ENCODE peak calls at places on chromosomes 1 and 21, in four cellular contexts. V is fibroblast of lung, T is neural crest cell, H is AG09309. M is an unnamed sample.

GRCh38 chr1:163924041-163924440 is 602.3 kb downstream of the NUF2 start:
- DNase-seq in H (no peak), T (no peak), V (no peak), M (no peak)

GRCh38 chr1:44784094-44785026 is 3.6 kb downstream of the BEST4 start:
- DNase-seq in H (no peak), V (no peak), T (no peak), M (peak)

GRCh38 chr1:229562686-229563085 is 4.2 kb upstream of the ABCB10 start:
- DNase-seq in T (no peak), H (no peak), V (no peak), M (no peak)

GRCh38 chr1:169588785-169589485 is 2.7 kb upstream of the F5 start:
- DNase-seq in T (no peak), H (no peak), V (no peak), M (no peak)

GRCh38 chr1:20110679-20111078 is 8.7 kb downstream of the PLA2G2D start:
- DNase-seq in H (peak), V (peak), T (no peak), M (no peak)

GRCh38 chr1:110310300-110310699 is 28.9 kb upstream of the RBM15 start:
- DNase-seq in V (no peak), T (no peak), H (no peak), M (no peak)

GRCh38 chr1:234611153-234611798 is 1.3 kb upstream of the IRF2BP2 start:
- DNase-seq in T (peak), H (no peak), V (peak), M (peak)

GRCh38 chr1:183227963-183228649 is 42.0 kb downstream of the LAMC2 start:
- DNase-seq in H (no peak), V (peak), T (peak), M (peak)

GRCh38 chr1:16981269-16981849 is 939 bp upstream of the MFAP2 start:
- DNase-seq in H (peak), T (no peak), V (peak), M (no peak)

GRCh38 chr1:40856656-40857302 is 5.4 kb downstream of the CITED4 start:
- DNase-seq in V (no peak), T (no peak), H (no peak), M (no peak)

GRCh38 chr21:31872072-31872451 is 758 bp upstream of the HUNK start:
- DNase-seq in H (no peak), T (no peak), V (no peak), M (no peak)

GRCh38 chr1:228474507-228474906 is 12.7 kb upstream of the RNF187 start:
- DNase-seq in T (no peak), V (no peak), H (no peak), M (no peak)

GRCh38 chr1:195754874-195755273 is 853.4 kb downstream of the KCNT2 start:
- DNase-seq in T (no peak), V (peak), H (no peak), M (no peak)

GRCh38 chr1:9833632-9834031 is 9.9 kb upstream of the CLSTN1 start:
- DNase-seq in H (no peak), T (no peak), V (no peak), M (no peak)

GRCh38 chr1:20233866-20234265 is 47.5 kb upstream of the PLA2G2C start:
- DNase-seq in H (no peak), T (peak), V (peak), M (no peak)

GRCh38 chr1:60563777-60564176 is 490.2 kb upstream of the C1orf87 start:
- DNase-seq in T (no peak), V (no peak), H (no peak), M (no peak)

GRCh38 chr1:202058001-202058908 is 47.9 kb downstream of the ELF3 start:
- DNase-seq in H (no peak), V (peak), T (no peak), M (no peak)

GRCh38 chr1:118918940-118919259 is 69.2 kb downstream of the TBX15 start:
- DNase-seq in V (no peak), T (no peak), H (no peak), M (no peak)

GRCh38 chr1:236800002-236800620 is 5.0 kb downstream of the MTR start:
- DNase-seq in H (no peak), V (no peak), T (no peak), M (no peak)

GRCh38 chr1:78095618-78096416 is 50.1 kb downstream of the GIPC2 start:
- DNase-seq in H (peak), V (peak), T (no peak), M (no peak)

DNA sequence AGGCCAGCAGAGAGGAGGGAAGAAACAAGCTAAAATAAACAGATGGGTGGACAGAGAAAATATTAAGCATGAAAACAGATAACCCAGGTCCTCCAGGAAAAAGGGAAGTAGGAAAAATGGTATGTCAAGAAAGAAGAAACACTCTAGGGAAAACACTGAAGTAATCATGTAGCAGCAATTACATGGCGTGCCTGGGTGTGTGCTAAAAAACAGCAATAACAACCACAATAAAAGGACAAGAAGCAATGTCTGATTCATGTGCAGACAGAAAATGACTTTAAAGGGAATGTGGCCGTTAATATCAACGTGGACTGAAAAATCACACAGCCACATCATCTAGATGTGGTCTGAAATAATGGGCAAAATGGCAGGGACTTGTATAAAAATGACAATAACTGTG is 369.7 kb downstream of the PTBP2 start:
- DNase-seq in V (no peak), T (no peak), H (no peak), M (no peak)
- TF ChIP-seq CTCF in V (no peak), T (no peak), H (no peak), M (no peak)

GRCh38 chr1:93607814-93608187 is 73.8 kb downstream of the BCAR3 start:
- DNase-seq in T (no peak), H (no peak), V (no peak), M (peak)
- TF ChIP-seq CTCF in T (no peak), H (no peak), V (no peak), M (no peak)

GRCh38 chr1:32775640-32776337 is 41.4 kb downstream of the YARS1 start:
- DNase-seq in H (peak), V (no peak), T (no peak), M (no peak)

GRCh38 chr1:32773018-32773763 is 44.0 kb downstream of the YARS1 start:
- DNase-seq in H (peak), T (peak), V (peak), M (peak)

GRCh38 chr1:32774464-32774808 is 42.7 kb downstream of the YARS1 start:
- DNase-seq in H (no peak), T (no peak), V (no peak), M (no peak)

GRCh38 chr1:32773764-32774463 is 43.2 kb downstream of the YARS1 start:
- DNase-seq in T (no peak), V (no peak), H (no peak), M (peak)

DNA sequence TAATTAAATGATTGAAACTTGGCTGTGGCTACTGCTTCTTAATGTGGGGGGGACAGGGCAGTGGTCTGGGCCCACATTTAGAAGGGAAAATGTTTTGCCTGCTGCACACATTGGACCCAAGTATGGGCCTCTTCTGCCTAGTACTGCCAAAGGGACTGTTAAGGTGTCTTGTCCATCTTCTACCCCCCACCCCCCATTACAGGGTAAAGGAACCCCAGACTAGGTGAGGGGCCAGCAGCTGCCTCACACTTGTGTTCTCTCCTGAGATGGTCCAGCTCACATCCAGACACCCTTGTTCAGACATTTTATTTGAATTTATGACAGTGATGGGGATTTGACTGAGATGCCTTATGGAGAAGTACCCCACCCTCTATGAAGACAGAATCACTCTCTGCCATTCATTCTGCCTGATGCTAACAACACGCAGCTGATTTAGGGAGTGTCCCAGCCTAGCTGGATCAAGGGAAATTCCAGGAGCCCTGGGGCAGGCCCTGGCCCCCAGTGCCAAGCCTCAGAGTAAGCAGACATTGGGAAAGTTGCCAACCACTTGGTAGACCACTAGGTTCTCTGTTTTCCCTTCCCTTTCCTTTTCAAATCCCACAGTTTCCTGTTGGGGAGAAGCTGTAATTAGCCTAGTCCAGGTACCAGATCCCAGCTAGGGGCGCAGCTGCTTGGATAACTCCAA is 42.1 kb downstream of the YARS1 start:
- DNase-seq in H (peak), V (peak), T (no peak), M (no peak)
- TF ChIP-seq CTCF in H (no peak), V (no peak), T (no peak), M (no peak)

GRCh38 chr1:113178106-113178505 is 105.1 kb downstream of the LRIG2 start:
- DNase-seq in H (no peak), T (no peak), V (no peak), M (no peak)

DNA sequence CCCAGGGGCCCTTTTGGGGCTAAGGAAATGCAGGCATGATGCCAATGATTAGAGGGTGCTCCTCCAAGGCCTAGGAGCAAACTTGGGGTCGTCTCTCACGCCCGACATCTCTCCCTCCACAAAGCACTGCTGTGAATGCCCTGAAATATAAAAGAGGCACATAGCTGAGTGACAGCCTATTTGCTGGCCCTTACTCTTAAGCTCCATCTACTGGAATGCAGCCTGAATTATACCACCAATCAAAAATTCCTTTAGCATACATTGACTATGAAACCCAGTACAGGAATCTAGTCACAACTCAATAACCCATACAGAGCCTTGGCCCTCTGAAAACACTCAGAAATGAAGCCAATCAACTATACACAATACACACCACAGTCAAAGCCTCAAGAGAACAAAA is 105.5 kb downstream of the LRIG2 start:
- DNase-seq in V (no peak), T (no peak), H (no peak), M (no peak)
- TF ChIP-seq CTCF in V (peak), T (no peak), H (peak), M (no peak)

DNA sequence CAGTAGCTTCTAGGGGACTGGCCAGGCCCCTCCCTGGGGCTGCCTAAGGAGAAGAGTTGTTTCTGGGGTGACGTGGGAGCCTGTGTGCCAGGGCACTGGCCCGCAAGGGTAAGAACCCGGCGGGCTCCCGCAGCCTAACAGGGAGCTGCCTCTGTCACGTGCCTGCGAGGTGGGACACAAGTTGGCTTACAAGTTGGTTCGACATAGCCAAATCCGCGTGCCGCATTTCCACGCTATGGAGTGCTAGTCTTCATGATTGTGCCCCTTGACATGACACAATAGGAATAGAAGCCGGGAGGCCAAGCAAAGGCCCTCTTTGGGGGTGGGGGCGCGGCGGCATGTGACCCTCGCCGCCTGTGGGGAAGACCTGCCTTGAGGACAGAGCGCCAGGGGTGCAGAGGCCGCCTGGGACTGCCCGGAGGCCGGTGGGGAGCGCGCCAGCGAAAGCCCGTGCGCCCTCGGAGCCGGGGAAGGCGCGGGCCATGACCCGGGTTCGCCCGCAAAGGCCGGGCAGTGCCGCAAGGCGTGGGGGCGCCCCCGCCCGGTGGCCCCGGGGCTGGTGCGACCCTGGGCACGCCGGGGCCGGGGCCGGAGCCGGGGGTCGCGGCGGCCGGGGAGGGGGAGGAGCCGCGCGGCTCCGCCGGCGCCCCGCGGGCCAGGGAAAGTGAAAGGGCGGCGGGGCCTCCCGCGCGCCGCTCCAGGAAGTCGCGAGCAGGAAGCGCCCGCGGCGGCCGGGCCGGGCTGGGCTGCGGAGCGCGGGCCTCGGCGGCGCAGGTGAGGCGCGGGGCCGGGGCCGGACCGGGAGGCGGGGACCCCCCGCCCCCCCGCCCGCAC is at the start of gene SLC37A1:
- DNase-seq in V (no peak), T (peak), H (no peak), M (peak)
- TF ChIP-seq CTCF in V (no peak), T (no peak), H (no peak), M (peak)

GRCh38 chr1:246139745-246140182 is 367.3 kb downstream of the SMYD3 start:
- DNase-seq in H (peak), T (no peak), V (peak), M (no peak)

GRCh38 chr1:246141306-246141705 is 365.8 kb downstream of the SMYD3 start:
- DNase-seq in V (no peak), T (no peak), H (no peak), M (no peak)

GRCh38 chr1:246144931-246145330 is 362.1 kb downstream of the SMYD3 start:
- DNase-seq in T (no peak), V (no peak), H (no peak), M (no peak)

GRCh38 chr1:246145900-246146299 is 361.2 kb downstream of the SMYD3 start:
- DNase-seq in T (no peak), H (no peak), V (no peak), M (no peak)

GRCh38 chr1:246142320-246142893 is 364.7 kb downstream of the SMYD3 start:
- DNase-seq in T (no peak), H (peak), V (peak), M (no peak)
- TF ChIP-seq CTCF in T (no peak), H (no peak), V (no peak), M (no peak)